ENCODE peak calls at places on chromosome 1, in eight cellular contexts. S is AG09309; N is mesothelial cell of epicardium; C is HL-60; B is gastrocnemius medialis; G is hepatic stellate cell; H is naive thymus-derived CD8-positive, alpha-beta T cell; O is left ventricle myocardium inferior. V is an unnamed sample.

GRCh38 chr1:154773551-154773950 is 96.5 kb downstream of the KCNN3 start:
- DNase-seq in H (no peak), C (no peak), O (no peak), G (no peak), N (no peak), S (no peak), B (no peak), V (no peak)

GRCh38 chr1:46484783-46485490 is 4.7 kb upstream of the DMBX1 start:
- DNase-seq in C (no peak), O (no peak), N (no peak), S (no peak), B (no peak), G (no peak), H (no peak), V (peak; percentile 35)

GRCh38 chr1:12314328-12314903 is 84.6 kb downstream of the VPS13D start:
- DNase-seq in S (no peak), O (no peak), B (no peak), N (no peak), C (no peak), G (peak; percentile 26), H (no peak), V (no peak)

GRCh38 chr1:157315544-157315943 is 177.3 kb upstream of the ETV3 start:
- DNase-seq in S (no peak), B (no peak), C (no peak), G (no peak), O (no peak), H (no peak), N (no peak), V (no peak)

GRCh38 chr1:95916616-95917015 is 682.6 kb downstream of the RWDD3 start:
- DNase-seq in C (no peak), S (no peak), B (no peak), H (no peak), O (no peak), G (no peak), N (no peak), V (no peak)

GRCh38 chr1:176559474-176560390 is 96.8 kb downstream of the PAPPA2 start:
- DNase-seq in H (no peak), B (peak; percentile 41), S (peak; percentile 41), C (peak; percentile 14), O (no peak), N (peak; percentile 69), G (peak; percentile 37), V (no peak)

GRCh38 chr1:59367269-59368006 is 70.5 kb downstream of the FGGY start:
- DNase-seq in G (peak; percentile 82), O (peak; percentile 70), C (peak; percentile 73), H (no peak), S (peak; percentile 92), N (no peak), B (peak; percentile 52), V (no peak)

GRCh38 chr1:6447818-6448748 is 17.9 kb downstream of the TNFRSF25 start:
- DNase-seq in B (no peak), G (no peak), N (no peak), C (no peak), S (no peak), H (peak; percentile 63), O (no peak), V (peak; percentile 89)

GRCh38 chr1:231512147-231512698 is 16.2 kb upstream of the TSNAX start:
- DNase-seq in S (peak; percentile 65), C (no peak), B (no peak), H (no peak), G (peak; percentile 11), O (no peak), N (no peak), V (no peak)

GRCh38 chr1:2104621-2105427 is 54.6 kb downstream of the PRKCZ start:
- DNase-seq in S (no peak), B (no peak), O (no peak), G (no peak), H (no peak), C (no peak), N (no peak), V (no peak)

GRCh38 chr1:19450811-19451564 is 34.4 kb downstream of the CAPZB start:
- DNase-seq in O (no peak), H (no peak), B (peak; percentile 34), C (no peak), N (no peak), S (peak; percentile 91), G (peak; percentile 85), V (no peak)

GRCh38 chr1:19858894-19859293 is 23.3 kb upstream of the OTUD3 start:
- DNase-seq in C (no peak), S (no peak), N (no peak), O (no peak), G (no peak), H (no peak), B (no peak), V (no peak)

GRCh38 chr1:96253281-96254035 is 468.1 kb upstream of the PTBP2 start:
- DNase-seq in N (no peak), O (no peak), G (no peak), S (peak; percentile 52), B (no peak), H (no peak), C (no peak), V (no peak)

V was measured in right lobe of liver.